ENCODE peak calls at places on chromosomes 1 and 21, in four cellular contexts. D, Z, T and W are unnamed samples.

GRCh38 chr1:197041486-197042353 is 25.3 kb downstream of the F13B start:
- DNase-seq in Z (no peak), T (no peak), D (no peak), W (no peak)

GRCh38 chr21:43645414-43645891 is 13.8 kb downstream of the HSF2BP start:
- DNase-seq in D (peak), Z (no peak), T (no peak), W (no peak)

GRCh38 chr1:204348722-204349121 is 11.0 kb downstream of the PLEKHA6 start:
- DNase-seq in D (no peak), Z (peak), T (peak), W (no peak)

GRCh38 chr1:18927082-18927653 is 24.8 kb upstream of the ALDH4A1 start:
- DNase-seq in D (peak), Z (no peak), T (no peak), W (no peak)

GRCh38 chr1:53454019-53454418 is 5.2 kb upstream of the DMRTB1 start:
- DNase-seq in T (no peak), Z (no peak), D (no peak), W (no peak)

GRCh38 chr1:201015551-201016091 is 7.9 kb downstream of the KIF21B start:
- DNase-seq in Z (no peak), D (no peak), T (peak), W (no peak)

GRCh38 chr1:178566187-178566586 is 53.3 kb downstream of the TEX35 start:
- DNase-seq in Z (no peak), D (no peak), T (no peak), W (no peak)

GRCh38 chr21:26449161-26449560 is 123.9 kb downstream of the CYYR1 start:
- DNase-seq in D (no peak), T (no peak), Z (no peak), W (no peak)

GRCh38 chr1:54380285-54380882 is 25.8 kb downstream of the SSBP3 start:
- DNase-seq in Z (no peak), D (peak), T (no peak), W (no peak)

GRCh38 chr1:41500781-41501518 is 16.5 kb upstream of the EDN2 start:
- DNase-seq in D (no peak), Z (no peak), T (no peak), W (no peak)

GRCh38 chr21:31905444-31906400 is 32.9 kb downstream of the HUNK start:
- DNase-seq in D (no peak), Z (no peak), T (peak), W (no peak)

GRCh38 chr1:154391086-154391770 is 13.9 kb upstream of the IL6R start:
- DNase-seq in Z (no peak), D (no peak), T (no peak), W (no peak)

GRCh38 chr1:205834751-205835150 is 15.2 kb downstream of the PM20D1 start:
- DNase-seq in T (no peak), D (no peak), Z (no peak), W (no peak)

GRCh38 chr1:232110281-232111090 is 483.9 kb downstream of the DISC1 start:
- DNase-seq in Z (no peak), T (no peak), D (no peak), W (no peak)

GRCh38 chr1:178619523-178619922 is 105.5 kb upstream of the RALGPS2 start:
- DNase-seq in D (no peak), T (no peak), Z (no peak), W (no peak)

GRCh38 chr1:21537932-21538630 is 28.9 kb downstream of the ALPL start:
- DNase-seq in Z (peak), D (no peak), T (no peak), W (no peak)

GRCh38 chr1:59427155-59427554 is 130.3 kb downstream of the FGGY start:
- DNase-seq in T (no peak), Z (no peak), D (no peak), W (no peak)

GRCh38 chr1:193589597-193590040 is 403.2 kb upstream of the B3GALT2 start:
- DNase-seq in D (no peak), T (no peak), Z (peak), W (no peak)

GRCh38 chr1:1815606-1816281 is 37.5 kb upstream of the NADK start:
- DNase-seq in Z (no peak), T (no peak), D (no peak), W (no peak)

GRCh38 chr1:17128361-17128760 is 9.1 kb upstream of the PADI2 start:
- DNase-seq in D (no peak), Z (no peak), T (no peak), W (no peak)

GRCh38 chr1:21060523-21060922 is 116.2 kb downstream of the EIF4G3 start:
- DNase-seq in Z (no peak), T (no peak), D (no peak), W (no peak)

GRCh38 chr1:178513278-178513983 is 522 bp downstream of the TEX35 start:
- DNase-seq in T (no peak), D (no peak), Z (peak), W (no peak)

GRCh38 chr21:35212393-35213127 is 163.5 kb upstream of the RUNX1 start:
- DNase-seq in D (no peak), T (no peak), Z (no peak), W (no peak)

GRCh38 chr1:230519246-230519645 is 93.1 kb upstream of the PGBD5 start:
- DNase-seq in D (no peak), Z (no peak), T (no peak), W (no peak)

GRCh38 chr1:232438476-232438875 is 191.5 kb downstream of the SIPA1L2 start:
- DNase-seq in D (no peak), Z (no peak), T (no peak), W (no peak)

GRCh38 chr1:24119859-24120756 is 8.2 kb upstream of the MYOM3 start:
- DNase-seq in D (no peak), Z (peak), T (no peak), W (no peak)

GRCh38 chr1:228900099-228900965 is 165.1 kb downstream of the RHOU start:
- DNase-seq in Z (no peak), T (peak), D (no peak), W (no peak)

DNA sequence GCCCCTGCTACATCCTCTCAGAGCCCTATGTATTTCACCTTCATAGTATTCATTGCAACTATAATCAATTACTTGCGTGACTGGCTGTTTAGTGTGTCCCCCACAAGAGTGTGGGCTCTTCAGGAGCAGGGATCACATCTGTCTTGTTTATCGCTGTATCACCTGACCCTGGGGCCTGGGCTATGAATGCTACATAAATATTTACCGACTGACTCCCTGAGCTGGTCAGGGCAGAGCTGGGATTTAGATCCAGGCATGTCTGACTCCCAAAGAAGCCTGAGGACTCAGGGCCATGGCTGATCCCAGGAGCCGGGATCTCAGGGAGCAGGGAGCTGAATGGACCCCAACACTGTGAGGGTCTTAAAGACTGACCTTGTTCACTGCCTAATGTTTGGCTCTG is 49.7 kb downstream of the AHDC1 start:
- DNase-seq in D (no peak), T (no peak), Z (no peak), W (no peak)
- H3K27ac ChIP-seq in D (no peak), T (no peak), Z (peak), W (peak)

DNA sequence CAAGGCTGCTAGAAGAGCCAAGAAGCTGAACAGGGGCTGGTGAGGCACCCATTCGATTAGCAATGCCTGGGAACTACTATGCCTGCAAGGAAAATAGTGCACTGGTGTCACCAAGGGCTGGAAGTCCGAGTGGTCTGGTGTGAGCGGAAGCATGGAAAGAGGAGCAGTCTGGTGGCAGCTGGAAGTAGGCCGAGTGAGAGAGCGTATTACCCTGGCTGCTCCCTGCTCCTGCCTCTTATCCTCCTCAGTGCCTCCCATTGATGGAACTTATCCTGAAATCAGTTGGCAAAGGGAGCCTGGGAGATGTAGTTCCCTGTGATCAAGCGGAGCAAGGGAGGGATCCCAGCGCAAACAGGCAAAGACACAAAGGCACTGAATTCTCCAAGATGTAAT is 9.6 kb downstream of the SMAP2 start:
- DNase-seq in T (peak), Z (no peak), D (no peak), W (no peak)
- H3K27ac ChIP-seq in T (peak), Z (no peak), D (peak), W (peak)

DNA sequence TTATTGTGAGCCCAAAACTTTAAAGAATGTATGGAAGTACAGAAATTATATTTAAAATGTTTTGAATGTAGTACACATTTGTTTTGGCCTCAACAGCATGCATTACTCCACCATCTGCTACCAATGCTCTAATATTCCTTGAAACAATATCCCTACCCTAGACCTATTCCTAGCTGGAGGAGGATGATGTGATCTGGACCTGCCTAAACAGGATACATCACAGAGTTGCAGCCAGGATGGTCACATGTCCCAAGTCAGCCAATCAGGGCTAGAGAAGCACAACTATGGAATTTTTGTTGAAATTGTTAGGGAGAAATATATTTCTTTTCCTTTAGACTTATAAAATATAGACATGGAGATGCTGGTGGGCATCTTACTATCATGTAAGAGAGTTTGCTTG is 623.3 kb upstream of the NR5A2 start:
- DNase-seq in T (no peak), Z (no peak), D (no peak), W (no peak)
- H3K27ac ChIP-seq in T (peak), Z (no peak), D (no peak), W (no peak)

GRCh38 chr1:151723726-151724370 is 2.5 kb downstream of the RIIAD1 start:
- DNase-seq in Z (no peak), T (no peak), D (no peak), W (no peak)

GRCh38 chr1:151729966-151730291 is 8.6 kb downstream of the RIIAD1 start:
- DNase-seq in T (no peak), D (no peak), Z (no peak), W (peak)

GRCh38 chr1:151733126-151733525 is 11.8 kb downstream of the RIIAD1 start:
- DNase-seq in T (no peak), D (no peak), Z (no peak), W (no peak)

GRCh38 chr1:151729157-151729965 is 8.0 kb downstream of the RIIAD1 start:
- DNase-seq in T (no peak), Z (no peak), D (no peak), W (no peak)

DNA sequence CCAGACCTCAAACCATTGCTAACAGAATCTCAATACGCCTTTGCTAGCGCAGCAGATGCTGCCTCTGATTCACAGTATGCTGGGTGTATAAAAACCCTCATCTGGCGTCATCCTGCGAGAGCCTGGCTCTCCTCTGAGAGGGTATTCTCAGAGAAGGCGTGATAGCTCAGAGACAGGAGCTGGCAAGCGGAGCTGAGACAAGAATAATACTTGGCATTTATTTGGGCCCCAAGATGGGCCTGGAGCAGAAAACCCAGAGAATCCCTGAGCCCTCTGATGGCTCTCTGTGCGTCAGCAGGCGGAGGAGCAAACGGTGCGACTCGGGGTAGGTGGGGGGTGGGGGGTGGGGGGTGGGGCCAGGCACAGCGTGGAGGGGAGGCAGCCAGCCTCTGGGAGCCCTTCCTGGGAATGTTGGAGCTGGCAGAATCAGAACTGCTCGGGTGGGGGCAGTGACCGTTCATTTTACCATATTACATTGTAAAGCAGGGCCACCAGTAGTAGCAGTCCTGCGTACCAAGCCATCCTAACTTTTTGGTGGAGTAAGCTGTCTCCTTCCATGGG is 6.9 kb downstream of the RIIAD1 start:
- DNase-seq in D (no peak), Z (no peak), T (peak), W (peak)
- H3K27ac ChIP-seq in D (no peak), Z (no peak), T (peak), W (no peak)

GRCh38 chr1:12015499-12015898 is 3.8 kb upstream of the MIIP start:
- DNase-seq in T (no peak), Z (no peak), D (no peak), W (no peak)
- H3K27ac ChIP-seq in T (no peak), Z (no peak), D (no peak), W (no peak)

DNA sequence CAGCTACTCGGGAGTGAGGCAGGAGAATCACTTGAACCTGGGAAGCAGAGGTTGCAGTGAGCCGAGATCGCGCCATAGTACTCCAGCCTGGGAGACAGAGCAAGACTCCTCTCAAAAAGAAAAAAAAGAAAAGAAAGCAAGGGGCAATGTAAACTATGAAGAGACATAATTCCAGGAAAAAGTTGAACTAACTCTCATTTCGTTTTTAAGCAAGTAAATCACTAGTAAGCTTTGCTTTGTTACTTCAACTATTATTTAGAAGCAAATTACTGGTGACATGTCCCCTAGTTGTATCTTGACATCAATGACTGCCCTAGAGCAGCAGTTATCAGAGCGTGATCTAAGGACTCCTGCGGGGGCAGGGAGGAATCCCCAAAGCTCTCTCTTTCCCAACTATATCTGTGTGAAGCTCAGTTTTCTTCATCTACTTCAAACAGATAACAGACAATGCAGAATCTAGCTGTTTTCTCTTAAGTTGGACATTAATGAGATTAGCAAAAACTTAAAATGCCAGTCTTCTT is 18.7 kb downstream of the CLSTN1 start:
- DNase-seq in Z (no peak), T (no peak), D (no peak), W (no peak)
- H3K27ac ChIP-seq in Z (no peak), T (no peak), D (no peak), W (peak)

DNA sequence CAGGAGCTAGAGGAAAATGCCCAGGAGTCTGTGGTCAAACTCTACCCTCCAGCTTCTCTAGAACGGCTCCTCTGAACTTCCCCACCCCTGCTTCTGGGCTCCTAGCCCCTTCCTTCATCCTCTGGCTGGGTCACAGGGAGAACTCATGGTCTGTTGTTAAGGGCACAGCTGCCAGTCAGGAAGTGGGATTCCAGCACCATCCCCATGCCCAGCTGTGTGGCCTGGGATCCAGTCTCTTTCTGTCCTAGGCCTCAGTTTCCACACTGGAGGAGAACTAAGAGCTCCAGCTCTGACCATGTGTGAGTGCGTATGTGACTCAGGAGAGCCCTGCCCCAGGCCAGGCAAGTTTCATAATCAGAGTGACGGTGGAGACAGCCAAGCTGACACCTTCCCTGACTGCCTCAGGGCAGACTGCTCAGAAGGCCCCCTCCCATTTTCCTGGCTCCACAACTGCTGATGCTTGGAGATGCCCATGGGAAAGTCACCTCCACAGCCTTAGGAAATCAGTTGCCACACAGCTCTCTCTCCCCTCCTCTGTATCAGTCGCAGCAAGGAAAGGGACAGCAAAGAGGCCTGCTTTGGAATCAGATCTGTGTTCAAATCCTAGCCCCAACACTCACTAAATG is 1.8 kb downstream of the IGSF8 start:
- DNase-seq in Z (no peak), D (no peak), T (no peak), W (peak)
- H3K27ac ChIP-seq in Z (no peak), D (peak), T (no peak), W (peak)

GRCh38 chr1:102838016-102838415 is 270.3 kb downstream of the COL11A1 start:
- DNase-seq in D (no peak), T (no peak), Z (no peak), W (no peak)
- H3K27ac ChIP-seq in D (no peak), T (no peak), Z (no peak), W (no peak)

GRCh38 chr1:151192047-151192446 is 2.0 kb upstream of the VPS72 start:
- DNase-seq in D (no peak), Z (no peak), T (no peak), W (peak)

GRCh38 chr1:151189638-151190445 is at the start of gene VPS72:
- DNase-seq in D (peak), Z (peak), T (peak), W (peak)

GRCh38 chr1:151193856-151194255 is 3.9 kb upstream of the VPS72 start:
- DNase-seq in T (no peak), D (no peak), Z (no peak), W (no peak)

GRCh38 chr1:151196292-151196800 is 2.0 kb upstream of the PIP5K1A start:
- DNase-seq in Z (no peak), D (peak), T (peak), W (no peak)

DNA sequence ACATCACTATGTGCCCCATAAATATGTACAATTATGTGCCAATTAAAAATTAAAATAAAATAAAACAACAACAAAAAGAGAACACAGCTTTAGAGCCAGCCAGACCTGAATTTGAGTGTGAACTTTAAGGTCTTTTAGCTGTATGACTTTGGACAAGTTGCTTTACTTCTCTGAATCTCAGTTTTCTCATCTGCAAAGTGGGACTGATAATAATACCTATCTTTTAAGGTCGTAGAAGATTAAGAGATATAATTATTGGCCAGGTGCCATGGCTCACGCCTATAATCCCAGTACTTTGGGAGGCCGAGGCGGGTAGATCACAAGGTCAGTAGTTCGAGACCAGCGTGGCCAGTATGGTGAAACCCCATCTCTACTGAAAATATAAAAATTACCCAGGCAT is 3.3 kb upstream of the VPS72 start:
- DNase-seq in T (no peak), D (no peak), Z (no peak), W (no peak)
- H3K27ac ChIP-seq in T (no peak), D (no peak), Z (no peak), W (no peak)

GRCh38 chr1:99717005-99717404 is 49.4 kb downstream of the FRRS1 start:
- DNase-seq in T (no peak), D (no peak), Z (no peak), W (no peak)
- H3K27ac ChIP-seq in T (no peak), D (no peak), Z (no peak), W (no peak)